ENCODE peak calls at places on chromosomes 16 and 17, in nine cellular contexts. N is activated T-cell treated with anti-CD3 and anti-CD28 coated beads for 4 hours; S is naive B cell; F is GM04504; M is iPS-NIHi11; P is activated CD8-positive, alpha-beta T cell treated with anti-CD3 and anti-CD28 coated beads for 36 hours; Z is CMK; U is CD14-positive monocyte; A is psoas muscle. J is an unnamed sample.

GRCh38 chr16:70454221-70455034 is at the start of gene FCSK:
- DNase-seq in M (peak), S (peak), N (peak), Z (no peak), A (peak), F (no peak), U (no peak), P (peak), J (peak)

GRCh38 chr16:22191966-22192260 is 14.2 kb upstream of the EEF2K start:
- DNase-seq in U (no peak), F (no peak), S (no peak), N (no peak), P (peak), M (no peak), Z (no peak), A (peak), J (no peak)

GRCh38 chr16:13186813-13187212 is 285.4 kb downstream of the SHISA9 start:
- DNase-seq in P (no peak), Z (no peak), A (no peak), S (no peak), F (no peak), M (no peak), U (no peak), N (no peak), J (no peak)

GRCh38 chr16:68960910-68961309 is 117.6 kb downstream of the TANGO6 start:
- DNase-seq in S (no peak), A (no peak), Z (no peak), M (no peak), N (no peak), F (no peak), P (no peak), U (no peak), J (no peak)

GRCh38 chr16:2826591-2827480 is 3.3 kb upstream of the ZG16B start:
- DNase-seq in F (no peak), A (peak), U (peak), Z (no peak), P (no peak), S (no peak), M (no peak), N (no peak), J (no peak)

GRCh38 chr17:76276461-76277299 is 11.5 kb downstream of the UBALD2 start:
- DNase-seq in F (peak), S (no peak), N (no peak), U (no peak), A (no peak), Z (no peak), M (no peak), P (peak), J (no peak)

GRCh38 chr16:69123894-69124293 is 8.5 kb downstream of the CHTF8 start:
- DNase-seq in S (peak), P (peak), Z (no peak), N (peak), U (no peak), F (no peak), M (peak), A (no peak), J (no peak)

GRCh38 chr17:29112780-29113295 is 67.4 kb downstream of the MYO18A start:
- DNase-seq in M (no peak), S (no peak), N (no peak), P (no peak), Z (no peak), U (no peak), A (peak), F (no peak), J (peak)

GRCh38 chr17:3985800-3986199 is 21.6 kb upstream of the ATP2A3 start:
- DNase-seq in A (no peak), Z (no peak), F (no peak), U (no peak), S (no peak), P (no peak), N (no peak), M (no peak), J (no peak)

GRCh38 chr17:35073183-35073790 is 9.8 kb upstream of the RFFL start:
- DNase-seq in F (no peak), M (no peak), U (no peak), S (no peak), Z (no peak), N (no peak), A (no peak), P (peak), J (no peak)

GRCh38 chr17:1365445-1366039 is 34.5 kb downstream of the YWHAE start:
- DNase-seq in M (peak), A (no peak), U (peak), S (peak), N (peak), F (peak), Z (peak), P (peak), J (no peak)

GRCh38 chr17:16439867-16440351 is 24.5 kb downstream of the TRPV2 start:
- DNase-seq in S (peak), U (no peak), P (no peak), M (no peak), Z (no peak), N (no peak), F (no peak), A (no peak), J (no peak)

GRCh38 chr17:34721326-34721725 is 141.9 kb downstream of the TMEM132E start:
- DNase-seq in N (no peak), Z (no peak), F (no peak), A (no peak), U (no peak), M (no peak), P (no peak), S (no peak), J (no peak)

GRCh38 chr17:61040666-61041065 is 359.0 kb upstream of the TBX2 start:
- DNase-seq in A (no peak), N (no peak), U (no peak), S (no peak), Z (no peak), F (no peak), M (no peak), P (no peak), J (no peak)

J was measured in heart right ventricle.